ENCODE peak calls at places on chromosomes 3 and 15, in seven cellular contexts. B is pancreas; O is cardiac muscle cell; I is H9; U is IMR-90; P is naive thymus-derived CD4-positive, alpha-beta T cell; H is suprapubic skin. Q is an unnamed sample. For H3K9me3 and H3K4me1, the result is how much of the 10 kb centered on the place peaks cover.

GRCh38 chr15:74025436-74025835 is 30.9 kb downstream of the PML start:
- DNase-seq in H (no peak), B (no peak), O (no peak), U (peak), I (no peak), P (no peak), Q (no peak)

GRCh38 chr3:184155644-184156521 is 706 bp downstream of the DVL3 start:
- DNase-seq in P (no peak), I (peak), U (peak), B (no peak), O (peak), H (no peak), Q (no peak)

GRCh38 chr15:50909044-50909342 is 510 bp downstream of the AP4E1 start:
- DNase-seq in B (no peak), P (no peak), U (no peak), H (no peak), I (no peak), O (no peak), Q (no peak)

GRCh38 chr3:141926929-141927328 is 50.5 kb downstream of the ATP1B3 start:
- DNase-seq in H (no peak), P (no peak), I (no peak), U (no peak), B (no peak), O (no peak), Q (no peak)

GRCh38 chr3:180048108-180048507 is 11.4 kb upstream of the PEX5L start:
- DNase-seq in U (no peak), O (no peak), I (no peak), H (no peak), P (no peak), B (no peak), Q (no peak)

GRCh38 chr3:133987136-133987535 is 42.6 kb downstream of the SLCO2A1 start:
- DNase-seq in U (no peak), B (no peak), O (no peak), H (peak), P (no peak), I (no peak), Q (no peak)

GRCh38 chr3:52245322-52246263 is at the start of gene PPM1M:
- DNase-seq in U (peak), P (peak), B (no peak), O (peak), H (peak), I (peak), Q (peak)

GRCh38 chr3:194087995-194088841 is 47.7 kb upstream of the HES1 start:
- DNase-seq in P (no peak), I (no peak), H (peak), U (no peak), O (no peak), B (no peak), Q (no peak)

GRCh38 chr3:52099006-52099405 is 42.6 kb upstream of the DUSP7 start:
- DNase-seq in B (no peak), U (no peak), H (no peak), P (no peak), I (no peak), O (peak), Q (peak)

DNA sequence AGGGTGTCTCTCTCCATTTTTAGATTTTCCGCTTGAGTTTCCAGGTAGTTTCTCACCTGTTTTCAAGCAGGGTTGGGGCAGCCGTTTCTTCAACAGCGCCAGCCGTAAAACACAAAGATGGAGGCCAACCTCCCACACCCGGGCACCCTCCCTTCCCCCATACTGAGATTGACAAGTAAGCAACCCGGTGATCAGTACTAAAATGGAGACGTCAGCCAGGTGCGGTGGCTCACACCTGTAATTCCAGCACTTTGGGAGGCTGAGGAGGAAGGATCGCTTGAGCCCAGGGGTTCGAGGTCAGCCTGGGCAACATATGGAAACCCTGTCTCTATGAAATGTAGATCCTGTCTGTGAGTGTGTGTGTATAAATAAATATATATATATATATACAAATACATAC is 903 bp upstream of the ZSCAN2 start:
- DNase-seq in I (no peak), O (no peak), P (no peak), U (no peak), H (no peak), B (no peak), Q (no peak)
- H3K27ac ChIP-seq in I (no peak), O (no peak), P (no peak), U (no peak), H (no peak), B (no peak), Q (no peak)

DNA sequence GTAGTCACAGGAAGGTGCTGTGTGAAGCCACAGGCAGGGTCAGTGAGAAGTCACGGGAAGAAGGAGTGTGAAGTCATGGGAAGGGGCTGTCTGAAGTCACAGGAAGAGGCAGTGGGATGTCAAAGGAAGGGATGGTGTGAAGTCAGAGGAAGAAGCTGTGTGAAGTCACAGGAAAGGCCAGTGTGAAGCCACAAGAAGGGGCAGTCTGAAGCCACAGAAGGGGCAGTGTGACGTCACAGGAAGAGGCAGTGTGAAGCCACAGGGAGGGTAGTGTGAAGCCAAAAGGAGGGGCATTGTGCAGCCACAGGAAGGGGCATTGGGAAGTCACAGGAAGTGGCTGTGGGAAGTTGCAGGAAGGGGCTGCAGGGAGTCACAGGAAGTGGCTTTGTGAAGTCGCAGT is 35.1 kb downstream of the GASK1A start:
- DNase-seq in P (no peak), O (no peak), U (no peak), B (no peak), H (no peak), I (no peak), Q (no peak)
- H3K9me3 ChIP-seq in P (under half), O (under half), U (under half), B (under half), H (under half), I (under half), Q (under half)

GRCh38 chr15:40312370-40313158 is 4.8 kb upstream of the PLCB2 start:
- DNase-seq in U (no peak), P (no peak), B (peak), I (no peak), H (no peak), O (no peak), Q (no peak)
- H3K4me1 ChIP-seq in U (under half), P (under half), B (under half), I (under half), H (under half), O (under half), Q (under half)

GRCh38 chr3:100040846-100041245 is 73.5 kb downstream of the FILIP1L start:
- DNase-seq in B (no peak), I (no peak), U (peak), H (no peak), P (no peak), O (no peak), Q (no peak)

GRCh38 chr3:100042144-100042543 is 72.2 kb downstream of the FILIP1L start:
- DNase-seq in B (no peak), U (peak), I (no peak), P (no peak), O (no peak), H (no peak), Q (no peak)

GRCh38 chr3:100041328-100041749 is 73.0 kb downstream of the FILIP1L start:
- DNase-seq in P (no peak), B (no peak), O (peak), U (peak), H (no peak), I (no peak), Q (no peak)

GRCh38 chr3:100043271-100043670 is 71.0 kb downstream of the FILIP1L start:
- DNase-seq in I (no peak), B (no peak), P (no peak), U (no peak), H (no peak), O (no peak), Q (no peak)

DNA sequence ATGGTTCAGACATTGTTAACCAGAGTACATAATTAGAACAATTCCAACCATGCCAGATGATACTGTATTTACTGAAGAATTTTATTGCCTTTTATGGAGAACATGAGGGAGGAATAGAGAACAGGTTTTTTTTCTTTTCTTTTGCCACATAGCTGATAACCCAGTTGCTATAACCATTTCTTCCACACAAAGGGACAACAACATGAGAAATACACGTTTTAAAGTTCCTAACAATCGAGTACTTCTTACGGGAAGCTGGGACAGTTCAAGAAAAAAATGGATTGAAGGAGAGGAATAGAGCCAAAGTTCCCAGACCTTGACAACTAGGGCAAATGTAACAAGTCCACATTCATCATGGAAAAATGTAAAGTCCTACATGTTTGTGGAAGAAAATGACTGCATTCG is 71.7 kb downstream of the FILIP1L start:
- DNase-seq in P (no peak), H (no peak), O (no peak), I (no peak), B (no peak), U (peak), Q (no peak)
- H3K27ac ChIP-seq in P (no peak), H (peak), O (no peak), I (no peak), B (no peak), U (peak), Q (peak)

DNA sequence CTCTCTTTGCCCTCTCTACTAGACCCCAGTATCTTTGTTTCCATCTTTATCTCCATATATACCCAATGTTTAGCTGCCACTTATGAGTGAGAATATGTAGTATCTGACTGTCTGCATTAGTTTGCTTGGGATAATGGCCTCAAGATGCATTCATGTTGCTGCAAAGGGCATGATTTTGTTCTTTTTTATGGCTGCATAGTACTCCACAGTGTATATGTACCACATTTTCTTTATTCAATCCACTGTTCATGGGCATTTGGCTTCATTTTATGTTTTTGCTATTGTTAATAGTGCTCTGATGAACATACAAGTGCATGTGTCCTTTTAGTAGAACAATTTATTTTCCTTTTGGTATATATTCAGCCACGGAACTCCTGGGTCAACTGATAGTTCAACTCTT is 671.5 kb upstream of the GRM7 start:
- DNase-seq in P (no peak), O (no peak), U (no peak), B (no peak), H (no peak), I (no peak), Q (no peak)
- H3K9me3 ChIP-seq in P (under half), O (under half), U (under half), B (under half), H (under half), I (under half), Q (under half)

GRCh38 chr15:85403745-85404144 is 23.3 kb downstream of the AKAP13 start:
- DNase-seq in P (no peak), O (no peak), U (peak), B (no peak), I (no peak), H (no peak), Q (no peak)
- H3K4me1 ChIP-seq in P (under half), O (under half), U (under half), B (under half), I (under half), H (half or more), Q (under half)

DNA sequence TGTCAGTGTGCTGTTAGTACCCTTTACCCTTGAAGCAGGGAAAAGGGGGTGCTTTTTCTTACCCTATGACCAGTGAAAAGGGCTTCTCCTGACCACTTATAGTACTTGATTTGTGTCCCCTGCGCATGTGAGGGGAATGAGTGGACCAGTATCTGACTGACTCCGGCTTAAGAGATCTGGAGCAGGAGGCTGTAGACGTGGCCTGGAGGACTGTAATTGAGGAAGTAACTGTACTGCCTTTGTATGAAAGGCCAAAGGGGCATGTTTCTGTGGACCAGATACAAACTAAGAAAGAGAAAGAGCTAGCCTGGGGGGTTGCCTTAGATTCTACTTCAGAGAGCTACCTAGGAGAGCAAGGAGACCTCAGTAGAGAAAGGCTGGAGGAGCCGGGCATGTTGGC is 89.9 kb upstream of the TBL1XR1 start:
- DNase-seq in U (no peak), O (no peak), B (no peak), P (no peak), H (no peak), I (no peak), Q (no peak)
- H3K27ac ChIP-seq in U (no peak), O (no peak), B (no peak), P (no peak), H (no peak), I (no peak), Q (no peak)

GRCh38 chr15:56933420-56934210 is 15.2 kb downstream of the TCF12 start:
- DNase-seq in B (no peak), O (no peak), H (no peak), U (no peak), P (no peak), I (no peak), Q (no peak)

GRCh38 chr15:56931674-56932507 is 13.4 kb downstream of the TCF12 start:
- DNase-seq in U (no peak), P (no peak), I (no peak), O (peak), B (no peak), H (no peak), Q (no peak)

GRCh38 chr15:56930663-56931313 is 12.3 kb downstream of the TCF12 start:
- DNase-seq in B (no peak), O (no peak), U (peak), P (no peak), I (no peak), H (no peak), Q (no peak)

GRCh38 chr15:56936929-56937328 is 18.5 kb downstream of the TCF12 start:
- DNase-seq in B (no peak), P (no peak), U (no peak), O (no peak), H (no peak), I (no peak), Q (no peak)

DNA sequence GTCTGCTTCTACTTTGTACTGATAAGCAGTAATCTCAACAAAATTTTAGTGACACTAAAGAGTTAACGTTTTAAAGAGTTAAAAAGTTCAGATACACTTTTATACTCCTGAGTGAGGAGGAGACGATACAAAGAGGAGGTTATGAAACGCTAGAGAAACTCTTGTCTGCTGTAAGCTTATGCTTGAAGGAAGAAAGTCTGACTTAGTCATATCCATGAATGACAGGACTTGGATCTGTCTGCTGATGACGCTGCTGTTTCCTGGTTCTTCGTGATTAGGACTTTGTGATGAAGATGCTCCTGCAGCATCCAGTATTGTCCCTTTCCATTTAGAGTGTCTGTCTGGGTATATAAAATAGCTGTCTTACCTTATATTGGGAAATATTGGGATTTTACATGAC is 15.8 kb downstream of the TCF12 start:
- DNase-seq in I (no peak), U (peak), B (no peak), H (no peak), O (no peak), P (no peak), Q (no peak)
- H3K9me3 ChIP-seq in I (under half), U (under half), B (under half), H (under half), O (under half), P (under half), Q (under half)